ENCODE peak calls at places on chromosomes 7 and 10, in eight cellular contexts. U, L, F, P, A, C, R and T are unnamed samples.

GRCh38 chr10:51718804-51719291 is 19.5 kb upstream of the CSTF2T start:
- DNase-seq in U (peak), L (no peak), F (no peak), P (no peak), A (no peak), C (no peak), R (no peak), T (no peak)

GRCh38 chr10:113780681-113781250 is 29.3 kb downstream of the PLEKHS1 start:
- DNase-seq in U (no peak), L (no peak), F (no peak), P (no peak), A (no peak), C (no peak), R (no peak), T (no peak)

GRCh38 chr10:80468806-80469421 is 14.8 kb downstream of the TSPAN14 start:
- DNase-seq in U (no peak), L (no peak), F (no peak), P (peak), A (no peak), C (no peak), R (no peak), T (no peak)

GRCh38 chr10:56547163-56547562 is 186.1 kb upstream of the ZWINT start:
- DNase-seq in U (no peak), L (no peak), F (no peak), P (no peak), A (no peak), C (no peak), R (no peak), T (no peak)

GRCh38 chr10:125132331-125132730 is 28.0 kb downstream of the CTBP2 start:
- DNase-seq in U (no peak), L (no peak), F (no peak), P (no peak), A (no peak), C (peak), R (no peak), T (no peak)

GRCh38 chr7:132117181-132117580 is 459.1 kb downstream of the PLXNA4 start:
- DNase-seq in U (no peak), L (no peak), F (no peak), P (no peak), A (peak), C (no peak), R (no peak), T (no peak)

GRCh38 chr10:116888380-116889055 is 39.2 kb downstream of the ENO4 start:
- DNase-seq in U (peak), L (no peak), F (peak), P (peak), A (peak), C (no peak), R (peak), T (no peak)

GRCh38 chr7:129607471-129608120 is 3.9 kb upstream of the NRF1 start:
- DNase-seq in U (peak), L (peak), F (no peak), P (no peak), A (no peak), C (peak), R (no peak), T (no peak)

GRCh38 chr7:114264029-114264428 is 150.6 kb upstream of the FOXP2 start:
- DNase-seq in U (no peak), L (no peak), F (no peak), P (no peak), A (no peak), C (no peak), R (no peak), T (no peak)

GRCh38 chr10:110076559-110077318 is 69.0 kb downstream of the ADD3 start:
- DNase-seq in U (no peak), L (peak), F (no peak), P (peak), A (peak), C (no peak), R (peak), T (no peak)

GRCh38 chr7:2526659-2527504 is 7.3 kb downstream of the LFNG start:
- DNase-seq in U (no peak), L (no peak), F (no peak), P (no peak), A (no peak), C (no peak), R (no peak), T (no peak)

GRCh38 chr10:4882704-4883078 is 56.7 kb downstream of the AKR1E2 start:
- DNase-seq in U (no peak), L (no peak), F (no peak), P (no peak), A (no peak), C (no peak), R (no peak), T (no peak)

GRCh38 chr7:135232720-135233119 is 918 bp upstream of the STRA8 start:
- DNase-seq in U (peak), L (no peak), F (no peak), P (no peak), A (no peak), C (peak), R (no peak), T (no peak)

DNA sequence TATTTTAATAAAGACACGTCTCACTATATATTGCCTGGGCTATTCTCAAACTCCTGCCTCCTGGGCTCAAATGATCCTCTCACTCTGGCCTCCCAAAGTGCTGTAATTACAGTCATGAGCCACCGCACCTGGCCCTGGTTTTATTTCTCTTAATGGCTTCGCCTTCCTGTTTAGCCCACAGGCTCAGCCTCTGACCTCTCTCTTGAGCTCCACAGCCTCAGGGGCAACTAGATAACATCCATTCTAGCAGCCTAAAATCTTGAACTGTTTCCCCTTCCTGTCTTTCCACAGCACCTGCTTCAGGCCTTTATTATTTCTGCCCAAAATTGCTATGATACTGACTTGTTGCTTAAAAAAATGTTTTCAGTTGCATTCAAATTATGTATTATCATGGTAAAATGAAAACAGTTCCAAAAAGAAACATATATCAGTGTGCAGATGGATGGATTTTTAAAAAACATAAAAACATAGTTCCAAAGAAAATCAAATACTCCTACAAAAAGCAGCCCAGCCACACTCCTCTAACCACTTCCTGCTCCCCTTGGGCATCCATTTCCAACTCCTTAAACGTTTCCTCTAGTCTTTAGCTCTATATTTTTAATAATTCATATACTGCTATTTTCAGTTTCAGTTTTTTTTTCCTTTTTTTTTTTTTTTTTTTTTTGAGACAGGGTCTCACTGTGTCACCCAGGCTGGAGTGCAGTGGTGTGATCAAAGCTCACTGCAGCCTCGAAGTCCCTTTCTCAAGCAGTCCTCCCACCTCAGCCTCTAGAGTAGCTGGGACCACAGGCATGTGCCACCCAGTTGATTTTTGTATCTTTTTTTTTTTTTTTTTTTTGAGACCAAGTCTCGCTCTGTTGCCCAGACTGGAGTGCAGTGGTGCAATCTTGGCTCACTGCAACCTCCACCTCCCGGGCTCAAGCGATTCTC is 5.1 kb upstream of the BAZ1B start:
- DNase-seq in U (peak), L (peak), F (no peak), P (no peak), A (no peak), C (peak), R (no peak), T (no peak)
- H3K27ac ChIP-seq in U (no peak), L (peak), F (no peak), P (no peak), A (no peak), C (no peak), R (no peak), T (no peak)

GRCh38 chr7:78434281-78434680 is 635.7 kb downstream of the PHTF2 start:
- DNase-seq in U (no peak), L (no peak), F (no peak), P (no peak), A (no peak), C (peak), R (no peak), T (no peak)
- H3K27ac ChIP-seq in U (no peak), L (no peak), F (no peak), P (no peak), A (no peak), C (no peak), R (no peak), T (no peak)

DNA sequence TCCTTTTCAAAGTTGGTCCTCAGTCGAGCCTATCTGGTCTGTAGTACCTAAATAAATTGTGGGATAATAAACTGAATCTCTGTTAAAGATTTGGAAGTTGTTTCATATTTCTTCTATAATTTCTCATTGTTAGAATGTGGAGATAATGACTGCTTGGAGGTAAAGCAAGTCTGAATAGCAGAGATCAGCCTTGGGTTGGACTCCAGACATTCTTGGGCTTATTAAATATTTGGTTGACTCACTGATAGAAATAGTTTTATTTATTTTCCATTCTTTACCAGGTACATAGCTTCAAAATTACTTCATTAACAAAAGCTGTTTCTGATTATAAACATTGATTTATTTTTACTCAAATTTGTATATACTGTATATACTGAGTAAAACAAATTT is 34.3 kb downstream of the TPST1 start:
- DNase-seq in U (no peak), L (no peak), F (no peak), P (no peak), A (no peak), C (no peak), R (no peak), T (no peak)
- H3K27ac ChIP-seq in U (no peak), L (no peak), F (no peak), P (no peak), A (peak), C (no peak), R (no peak), T (no peak)

GRCh38 chr7:106021211-106022067 is 58.4 kb downstream of the CDHR3 start:
- DNase-seq in U (peak), L (no peak), F (no peak), P (no peak), A (no peak), C (no peak), R (no peak), T (no peak)
- H3K27ac ChIP-seq in U (peak), L (no peak), F (no peak), P (no peak), A (no peak), C (no peak), R (no peak), T (no peak)

GRCh38 chr7:39509912-39510311 is 56.3 kb upstream of the YAE1 start:
- DNase-seq in U (no peak), L (no peak), F (no peak), P (no peak), A (no peak), C (no peak), R (no peak), T (no peak)
- H3K27ac ChIP-seq in U (no peak), L (no peak), F (no peak), P (no peak), A (no peak), C (no peak), R (no peak), T (no peak)

DNA sequence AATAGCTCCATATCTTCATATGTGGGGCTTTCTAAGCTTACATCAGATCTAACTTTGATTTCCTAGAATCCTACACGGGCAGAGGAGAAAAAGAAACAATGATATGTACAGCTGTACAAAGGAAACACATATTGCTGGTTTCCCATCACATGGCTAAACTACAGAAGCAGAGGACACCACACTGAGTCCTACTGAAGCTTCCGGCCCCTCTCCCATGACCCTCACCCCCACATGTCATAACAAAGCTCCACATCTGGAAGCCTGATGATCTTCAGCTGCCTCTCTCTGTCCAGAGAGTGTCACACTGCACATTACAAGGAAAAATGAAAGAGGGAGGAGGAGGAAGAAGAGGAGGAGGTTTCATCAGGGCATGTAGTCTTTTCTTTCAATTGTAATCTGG is 14.0 kb downstream of the SLC16A12 start:
- DNase-seq in U (no peak), L (no peak), F (no peak), P (no peak), A (no peak), C (no peak), R (no peak), T (no peak)
- H3K27ac ChIP-seq in U (no peak), L (no peak), F (no peak), P (no peak), A (no peak), C (no peak), R (peak), T (no peak)

GRCh38 chr10:69896601-69897000 is 94.9 kb downstream of the COL13A1 start:
- DNase-seq in U (no peak), L (no peak), F (no peak), P (no peak), A (no peak), C (peak), R (no peak), T (no peak)

GRCh38 chr10:69899727-69900595 is 98.3 kb downstream of the COL13A1 start:
- DNase-seq in U (peak), L (no peak), F (no peak), P (no peak), A (no peak), C (no peak), R (no peak), T (no peak)

GRCh38 chr10:69897417-69897816 is 95.7 kb downstream of the COL13A1 start:
- DNase-seq in U (no peak), L (no peak), F (no peak), P (no peak), A (no peak), C (no peak), R (no peak), T (no peak)

GRCh38 chr10:69898941-69899340 is 97.2 kb downstream of the COL13A1 start:
- DNase-seq in U (no peak), L (no peak), F (no peak), P (no peak), A (no peak), C (no peak), R (no peak), T (no peak)

DNA sequence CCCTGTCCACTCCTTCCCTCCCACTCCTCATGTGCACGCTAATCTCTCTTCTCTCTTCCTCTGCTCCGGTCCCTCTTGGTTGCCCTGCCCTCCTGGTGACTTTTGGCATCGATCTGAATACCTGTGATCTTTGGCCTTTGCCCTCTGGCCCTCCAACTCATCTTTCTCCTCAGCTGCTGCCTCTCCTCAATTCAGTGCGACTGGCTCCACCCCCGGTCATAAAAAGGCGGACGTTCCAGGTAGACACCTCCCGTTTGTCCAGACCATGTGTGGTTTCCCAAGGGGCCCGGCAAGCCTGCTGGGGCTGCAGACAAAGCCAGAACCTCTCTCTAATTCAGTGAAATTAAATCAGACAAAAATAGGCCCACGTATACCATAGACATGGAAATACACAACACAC is 96.8 kb downstream of the COL13A1 start:
- DNase-seq in U (no peak), L (no peak), F (no peak), P (no peak), A (no peak), C (no peak), R (no peak), T (no peak)
- H3K27ac ChIP-seq in U (no peak), L (no peak), F (no peak), P (no peak), A (no peak), C (no peak), R (no peak), T (no peak)

GRCh38 chr10:79284158-79284871 is 63.0 kb upstream of the PPIF start:
- DNase-seq in U (no peak), L (no peak), F (no peak), P (no peak), A (no peak), C (no peak), R (no peak), T (no peak)

GRCh38 chr10:79285315-79286185 is 61.7 kb upstream of the PPIF start:
- DNase-seq in U (no peak), L (peak), F (no peak), P (no peak), A (no peak), C (no peak), R (no peak), T (no peak)

GRCh38 chr10:79287973-79288715 is 59.1 kb upstream of the PPIF start:
- DNase-seq in U (no peak), L (peak), F (no peak), P (no peak), A (no peak), C (no peak), R (no peak), T (no peak)

GRCh38 chr10:79289801-79290200 is 57.5 kb upstream of the PPIF start:
- DNase-seq in U (no peak), L (no peak), F (no peak), P (no peak), A (no peak), C (no peak), R (no peak), T (no peak)

DNA sequence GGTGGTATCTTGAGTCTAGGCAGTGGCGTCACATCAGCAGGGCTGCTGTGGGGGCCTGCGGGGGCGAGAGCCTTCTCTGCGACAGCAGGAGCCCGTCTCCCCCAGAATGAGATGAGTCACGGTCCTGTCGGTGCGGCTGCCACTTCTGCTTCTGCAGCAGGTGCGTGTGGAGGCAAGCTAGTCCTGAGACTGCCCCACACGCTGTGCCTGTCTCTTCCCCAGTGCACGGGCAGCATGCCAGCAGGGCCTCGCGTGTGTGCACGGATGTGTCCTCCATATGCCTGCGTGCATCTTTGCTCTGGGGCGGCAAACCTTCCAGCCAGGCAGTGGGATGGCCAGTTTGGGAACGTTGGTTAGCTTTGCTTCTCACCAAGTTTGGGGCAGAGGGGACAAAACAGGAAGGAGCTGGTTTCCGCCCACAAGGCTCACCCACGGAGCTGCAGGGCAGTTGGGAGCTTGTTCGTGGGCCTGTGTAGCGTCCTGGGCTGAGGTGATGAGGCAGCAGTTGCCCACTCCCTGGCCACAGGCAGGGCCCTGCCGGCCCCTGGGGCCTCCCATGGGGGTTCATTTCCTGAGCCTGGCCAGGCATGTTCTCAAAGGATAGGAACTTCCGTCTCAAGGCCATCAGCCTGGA is 60.8 kb upstream of the PPIF start:
- DNase-seq in U (no peak), L (peak), F (no peak), P (peak), A (peak), C (no peak), R (peak), T (peak)
- H3K27ac ChIP-seq in U (peak), L (peak), F (no peak), P (peak), A (peak), C (no peak), R (peak), T (peak)

DNA sequence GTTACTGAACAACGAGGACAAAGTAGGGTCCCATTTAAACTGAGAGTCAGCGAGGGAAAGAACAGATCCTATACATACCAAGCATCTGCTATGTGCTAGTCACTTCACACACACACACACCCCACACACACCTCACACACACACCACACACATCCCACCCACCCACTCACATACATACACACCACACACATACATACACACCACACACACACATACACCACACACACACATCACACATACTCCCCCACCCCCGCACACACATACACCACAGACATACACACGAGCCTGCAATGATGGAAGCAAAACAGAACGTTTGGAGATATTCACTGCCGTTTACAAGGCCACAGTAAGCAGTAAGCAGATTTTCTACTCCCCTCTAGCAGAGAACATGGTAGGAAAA is 608 bp upstream of the GRB10 start:
- DNase-seq in U (no peak), L (no peak), F (no peak), P (no peak), A (no peak), C (no peak), R (no peak), T (no peak)
- H3K27ac ChIP-seq in U (peak), L (no peak), F (no peak), P (no peak), A (no peak), C (no peak), R (peak), T (peak)